ENCODE peak calls at places on chromosome 14, in seven cellular contexts. H is RWPE1; A is activated CD8-positive, alpha-beta T cell treated with anti-CD3 and anti-CD28 coated beads for 36 hours; U is endothelial cell; B is natural killer cell; D is HCT116; Z is brain microvascular endothelial cell. N is an unnamed sample.

GRCh38 chr14:64806202-64806861 is 73.4 kb downstream of the SPTB start:
- DNase-seq in H (peak), A (no peak), U (no peak), B (no peak), D (no peak), Z (peak), N (no peak)

GRCh38 chr14:91417134-91417982 is at the start of gene CCDC88C:
- DNase-seq in H (peak), A (peak), U (peak), B (peak), D (peak), Z (no peak), N (peak)

GRCh38 chr14:104361921-104362681 is 217.5 kb upstream of the C14orf180 start:
- DNase-seq in H (no peak), A (no peak), U (no peak), B (no peak), D (no peak), Z (no peak), N (peak)

GRCh38 chr14:25041484-25041883 is 8.5 kb downstream of the STXBP6 start:
- DNase-seq in H (no peak), A (no peak), U (no peak), B (no peak), D (no peak), Z (no peak), N (no peak)

GRCh38 chr14:40762685-40763084 is 844.0 kb upstream of the LRFN5 start:
- DNase-seq in H (no peak), A (no peak), U (no peak), B (no peak), D (no peak), Z (no peak), N (no peak)

GRCh38 chr14:61264022-61264571 is 17.0 kb downstream of the TMEM30B start:
- DNase-seq in H (no peak), A (no peak), U (no peak), B (no peak), D (no peak), Z (no peak), N (no peak)

GRCh38 chr14:97280526-97280925 is 483.3 kb downstream of the VRK1 start:
- DNase-seq in H (no peak), A (no peak), U (no peak), B (no peak), D (no peak), Z (no peak), N (no peak)

GRCh38 chr14:76698631-76699030 is 62.6 kb upstream of the VASH1 start:
- DNase-seq in H (no peak), A (no peak), U (no peak), B (no peak), D (no peak), Z (no peak), N (no peak)

GRCh38 chr14:91170504-91171121 is 56.7 kb downstream of the DGLUCY start:
- DNase-seq in H (no peak), A (no peak), U (no peak), B (no peak), D (no peak), Z (no peak), N (no peak)

DNA sequence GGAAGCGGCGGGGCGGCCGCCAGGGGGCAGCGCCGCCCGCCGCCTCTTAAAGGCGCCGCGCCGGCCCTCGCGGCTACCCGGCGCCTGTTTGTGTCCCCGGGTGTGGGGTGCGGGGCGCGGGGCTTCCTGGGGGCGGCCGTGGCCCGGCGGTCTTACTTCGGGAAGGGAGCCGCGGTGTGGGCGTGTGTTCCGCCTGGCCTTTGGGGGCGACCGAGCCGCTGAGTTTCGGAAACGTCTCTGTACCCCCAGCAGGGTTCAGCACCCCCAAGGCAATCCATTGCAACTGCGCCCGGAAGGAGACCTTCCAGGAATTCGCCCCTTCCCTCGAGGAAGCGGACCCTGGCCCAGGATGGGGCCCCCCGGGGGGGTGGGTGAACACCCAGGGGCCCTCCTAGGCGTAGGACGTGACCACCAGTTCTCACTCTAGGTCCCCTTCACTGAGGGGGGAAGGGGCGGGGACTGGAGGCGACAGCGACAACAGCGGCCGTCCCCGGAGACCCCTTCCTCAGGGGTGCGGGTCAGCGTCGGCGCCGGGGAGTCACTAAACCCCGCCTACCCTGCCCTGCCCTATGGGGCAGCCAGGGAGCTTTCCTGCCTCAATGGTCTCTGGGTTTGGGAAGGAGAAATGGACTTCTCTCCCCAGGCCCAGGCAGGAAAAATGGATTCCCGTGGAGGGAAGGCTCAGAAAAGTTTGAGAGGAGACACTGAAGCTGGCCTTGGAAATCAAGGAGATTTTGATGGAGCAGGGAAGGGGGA is at the start of gene ITPK1:
- DNase-seq in H (peak), A (peak), U (peak), B (peak), D (no peak), Z (no peak), N (peak)
- TF ChIP-seq CTCF in H (peak), A (peak), U (peak), B (peak), D (no peak), Z (peak), N (peak)

GRCh38 chr14:34496679-34497513 is 34.9 kb upstream of the SPTSSA start:
- DNase-seq in H (peak), A (no peak), U (peak), B (no peak), D (peak), Z (peak), N (no peak)
- TF ChIP-seq CTCF in H (peak), A (no peak), U (no peak), B (no peak), D (no peak), Z (peak), N (no peak)

DNA sequence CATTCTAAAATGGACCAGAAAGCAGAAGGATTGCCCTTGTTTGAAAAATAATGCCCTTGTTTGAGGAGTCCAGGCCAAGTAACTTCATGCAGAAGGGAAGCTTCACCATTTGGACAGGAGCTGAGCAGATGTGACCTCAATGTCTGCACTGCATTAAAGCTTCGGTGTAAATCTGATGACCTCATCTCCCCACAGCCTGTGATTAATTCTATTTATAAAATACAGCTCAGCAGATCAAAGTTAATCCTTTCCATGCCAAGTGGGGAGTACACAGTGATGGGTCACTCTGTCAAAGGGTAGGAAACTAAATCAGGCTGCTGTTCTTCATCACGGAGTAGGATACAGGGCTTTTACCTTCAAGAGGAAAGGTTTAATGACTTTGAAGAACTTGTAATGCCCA is 533.7 kb downstream of the RPS29 start:
- DNase-seq in H (no peak), A (no peak), U (no peak), B (no peak), D (no peak), Z (peak), N (no peak)
- TF ChIP-seq CTCF in H (no peak), A (no peak), U (no peak), B (no peak), D (no peak), Z (no peak), N (no peak)

DNA sequence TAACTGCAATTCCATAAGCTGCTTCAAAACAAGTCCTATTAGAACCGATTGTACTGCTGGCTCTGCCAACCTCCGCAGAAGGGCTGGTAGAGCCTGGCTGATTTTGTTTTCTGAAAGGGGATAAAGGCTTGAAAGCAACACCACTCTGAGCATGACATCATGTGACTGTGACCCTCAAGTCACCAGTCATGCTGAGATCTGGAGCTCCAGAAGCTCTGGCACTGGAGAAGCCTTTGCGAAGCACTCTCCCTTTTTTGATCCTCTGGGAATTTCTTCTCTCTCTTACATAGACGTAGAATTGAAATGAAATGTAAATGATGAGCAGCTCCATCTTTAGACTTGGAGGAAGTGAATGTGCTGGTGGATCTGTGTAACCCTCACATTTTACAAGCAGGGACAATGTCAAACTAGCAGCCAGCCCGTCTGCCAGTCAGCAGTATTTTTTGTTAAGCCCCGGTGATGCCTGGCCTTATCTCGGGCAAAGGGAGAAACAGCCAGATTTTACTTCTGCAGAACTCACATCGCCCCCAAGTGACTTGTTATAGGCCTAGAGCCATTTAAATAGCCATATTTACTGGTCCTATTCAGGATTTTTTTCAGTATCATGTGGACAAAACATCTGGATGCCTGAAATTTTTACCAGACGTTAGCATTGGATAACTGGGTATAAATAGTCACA is 112.1 kb upstream of the NPAS3 start:
- DNase-seq in H (no peak), A (no peak), U (no peak), B (no peak), D (no peak), Z (peak), N (no peak)
- TF ChIP-seq CTCF in H (no peak), A (no peak), U (no peak), B (no peak), D (no peak), Z (peak), N (no peak)